ENCODE peak calls at places on chromosomes 7 and 10, in four cellular contexts. J is IMR-90, K is H1, H is trophoblast cell. G is an unnamed sample.

GRCh38 chr7:4747013-4747412 is 28.4 kb upstream of the AP5Z1 start:
- DNase-seq in J (no peak), K (no peak), H (no peak), G (no peak)

GRCh38 chr7:3861371-3861770 is 560.3 kb downstream of the SDK1 start:
- DNase-seq in J (peak), K (no peak), H (no peak), G (no peak)

GRCh38 chr7:129635300-129636029 is 23.9 kb downstream of the NRF1 start:
- DNase-seq in J (peak), K (peak), H (peak), G (peak)

GRCh38 chr7:107230334-107230733 is 61.5 kb downstream of the HBP1 start:
- DNase-seq in J (peak), K (no peak), H (no peak), G (no peak)

GRCh38 chr7:134351424-134351823 is 34.7 kb upstream of the SLC35B4 start:
- DNase-seq in J (no peak), K (no peak), H (no peak), G (no peak)

GRCh38 chr7:105277341-105277740 is 111.4 kb downstream of the SRPK2 start:
- DNase-seq in J (peak), K (no peak), H (no peak), G (no peak)

GRCh38 chr7:135213831-135214230 is 2.5 kb upstream of the WDR91 start:
- DNase-seq in J (no peak), K (no peak), H (peak), G (no peak)

GRCh38 chr10:124005091-124005490 is 88.3 kb downstream of the CHST15 start:
- DNase-seq in J (no peak), K (peak), H (no peak), G (no peak)

GRCh38 chr7:1404881-1405548 is 54.3 kb downstream of the MICALL2 start:
- DNase-seq in J (no peak), K (no peak), H (no peak), G (no peak)

GRCh38 chr10:124632064-124632531 is 112.1 kb downstream of the FAM53B start:
- DNase-seq in J (no peak), K (no peak), H (peak), G (no peak)

GRCh38 chr10:43206391-43207235 is 60.3 kb downstream of the RASGEF1A start:
- DNase-seq in J (no peak), K (no peak), H (no peak), G (no peak)

GRCh38 chr10:97532935-97533671 is 34.4 kb downstream of the UBTD1 start:
- DNase-seq in J (peak), K (peak), H (peak), G (no peak)

GRCh38 chr10:129958686-129959543 is 5.2 kb downstream of the EBF3 start:
- DNase-seq in J (no peak), K (peak), H (no peak), G (peak)

GRCh38 chr10:99527526-99528255 is 5.1 kb upstream of the NKX2-3 start:
- DNase-seq in J (no peak), K (peak), H (no peak), G (no peak)

GRCh38 chr10:32139223-32140073 is 83.2 kb upstream of the KIF5B start:
- DNase-seq in J (peak), K (peak), H (peak), G (peak)

GRCh38 chr10:46551701-46552525 is 4.5 kb downstream of the GPRIN2 start:
- DNase-seq in J (no peak), K (peak), H (no peak), G (no peak)

GRCh38 chr7:19665399-19666008 is 43.3 kb downstream of the POLR1F start:
- DNase-seq in J (peak), K (no peak), H (peak), G (no peak)

GRCh38 chr10:49323896-49324270 is 24.9 kb downstream of the C10orf71 start:
- DNase-seq in J (no peak), K (no peak), H (no peak), G (no peak)

GRCh38 chr10:115092555-115093285 is 445 bp upstream of the ATRNL1 start:
- DNase-seq in J (peak), K (peak), H (peak), G (peak)

GRCh38 chr10:96626795-96627194 is 40.0 kb upstream of the TM9SF3 start:
- DNase-seq in J (no peak), K (no peak), H (peak), G (no peak)

GRCh38 chr10:81251457-81252115 is 623.4 kb upstream of the NRG3 start:
- DNase-seq in J (no peak), K (no peak), H (peak), G (no peak)

GRCh38 chr7:39317107-39317506 is 249.1 kb upstream of the YAE1 start:
- DNase-seq in J (no peak), K (no peak), H (no peak), G (no peak)

GRCh38 chr10:102656791-102657371 is 12.6 kb downstream of the TRIM8 start:
- DNase-seq in J (no peak), K (no peak), H (no peak), G (no peak)

GRCh38 chr7:158252081-158252836 is 335.4 kb downstream of the PTPRN2 start:
- DNase-seq in J (no peak), K (peak), H (no peak), G (no peak)

GRCh38 chr7:130426541-130426940 is 14.3 kb downstream of the CEP41 start:
- DNase-seq in J (no peak), K (no peak), H (no peak), G (no peak)

GRCh38 chr7:31059551-31059950 is 7.4 kb downstream of the ADCYAP1R1 start:
- DNase-seq in J (no peak), K (peak), H (no peak), G (no peak)

GRCh38 chr10:51029172-51029641 is 45.1 kb upstream of the PRKG1 start:
- DNase-seq in J (peak), K (no peak), H (no peak), G (no peak)

GRCh38 chr10:130244031-130244927 is 108.1 kb downstream of the GLRX3 start:
- DNase-seq in J (no peak), K (no peak), H (no peak), G (no peak)

GRCh38 chr7:31748084-31748483 is 61.1 kb downstream of the PPP1R17 start:
- DNase-seq in J (no peak), K (no peak), H (no peak), G (no peak)

GRCh38 chr7:153529100-153529499 is 523.1 kb upstream of the DPP6 start:
- DNase-seq in J (no peak), K (no peak), H (no peak), G (no peak)

GRCh38 chr10:24208661-24209420 is at the start of gene KIAA1217:
- DNase-seq in J (peak), K (peak), H (peak), G (peak)

GRCh38 chr10:50379652-50380051 is 128.3 kb upstream of the ASAH2 start:
- DNase-seq in J (no peak), K (no peak), H (no peak), G (no peak)

GRCh38 chr10:86944471-86944870 is 12.9 kb downstream of the MMRN2 start:
- DNase-seq in J (peak), K (no peak), H (peak), G (no peak)

GRCh38 chr7:129240119-129240815 is 15.4 kb downstream of the AHCYL2 start:
- DNase-seq in J (no peak), K (no peak), H (peak), G (no peak)

GRCh38 chr7:121126801-121127534 is 138.5 kb downstream of the CPED1 start:
- DNase-seq in J (peak), K (no peak), H (no peak), G (no peak)

GRCh38 chr10:93746844-93747284 is 10.9 kb upstream of the LGI1 start:
- DNase-seq in J (peak), K (peak), H (peak), G (no peak)

GRCh38 chr10:36172054-36172531 is 530.0 kb upstream of the FZD8 start:
- DNase-seq in J (peak), K (no peak), H (no peak), G (no peak)

GRCh38 chr10:1240341-1240775 is 184.2 kb downstream of the WDR37 start:
- DNase-seq in J (no peak), K (peak), H (no peak), G (no peak)
- H2AFZ ChIP-seq in J (no peak), K (no peak), H (no peak), G (peak)

GRCh38 chr7:73705551-73705920 is 13.9 kb downstream of the STX1A start:
- DNase-seq in J (no peak), K (no peak), H (no peak), G (no peak)

GRCh38 chr7:73703649-73703984 is 15.9 kb downstream of the STX1A start:
- DNase-seq in J (no peak), K (no peak), H (no peak), G (no peak)

GRCh38 chr7:73703225-73703624 is 16.2 kb downstream of the STX1A start:
- DNase-seq in J (no peak), K (no peak), H (no peak), G (no peak)

GRCh38 chr7:73704640-73705550 is 14.6 kb downstream of the STX1A start:
- DNase-seq in J (peak), K (no peak), H (no peak), G (no peak)

GRCh38 chr7:73703985-73704639 is 15.4 kb downstream of the STX1A start:
- DNase-seq in J (peak), K (peak), H (peak), G (peak)
- H3K4me3 ChIP-seq in J (no peak), K (peak), H (no peak), G (no peak)

GRCh38 chr10:75080554-75080953 is 30.9 kb upstream of the SAMD8 start:
- DNase-seq in J (no peak), K (no peak), H (peak), G (no peak)
- H3K18ac ChIP-seq in J (no peak), K (no peak), H (no peak), G (no peak)

DNA sequence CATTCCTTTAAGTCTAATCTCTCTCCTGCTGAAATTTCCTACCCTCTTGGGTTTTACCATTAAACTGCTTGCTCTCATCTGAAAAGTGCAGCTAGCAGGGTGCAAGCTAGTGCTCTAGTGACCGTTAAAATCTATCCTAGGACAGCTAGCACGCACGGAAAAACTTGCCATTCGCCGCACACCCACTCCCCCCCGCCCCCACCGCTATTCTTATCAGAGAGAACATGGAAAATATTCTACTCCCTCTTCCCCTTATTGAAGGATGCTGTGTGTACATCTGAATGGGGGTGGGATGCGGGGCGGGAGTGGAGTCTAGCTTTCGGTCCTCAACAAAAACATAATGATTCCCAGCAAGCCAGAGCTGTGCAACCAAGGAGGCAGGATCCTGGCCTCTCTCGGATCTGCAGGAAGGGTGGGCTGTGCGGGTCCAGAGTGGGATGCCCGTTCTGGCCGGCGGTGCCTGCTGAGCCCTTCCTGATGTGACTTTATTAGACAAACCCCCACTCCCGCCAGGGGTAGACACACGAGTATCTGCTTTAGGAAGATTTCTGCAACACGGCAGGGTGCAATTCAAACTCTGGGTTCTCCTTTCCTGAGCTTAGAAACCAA is 1.1 kb upstream of the ADRA2A start:
- DNase-seq in J (no peak), K (no peak), H (no peak), G (no peak)
- H2AFZ ChIP-seq in J (peak), K (peak), H (no peak), G (peak)

GRCh38 chr7:101936612-101937231 is 119.3 kb downstream of the CUX1 start:
- DNase-seq in J (peak), K (peak), H (no peak), G (no peak)
- H3K4me3 ChIP-seq in J (no peak), K (peak), H (no peak), G (no peak)

GRCh38 chr10:69901623-69902505 is 100.2 kb downstream of the COL13A1 start:
- DNase-seq in J (peak), K (peak), H (peak), G (peak)
- H3K18ac ChIP-seq in J (no peak), K (no peak), H (no peak), G (peak)

GRCh38 chr7:132705146-132705545 is 128.9 kb upstream of the PLXNA4 start:
- DNase-seq in J (no peak), K (no peak), H (no peak), G (no peak)
- H2AFZ ChIP-seq in J (no peak), K (no peak), H (no peak), G (no peak)

DNA sequence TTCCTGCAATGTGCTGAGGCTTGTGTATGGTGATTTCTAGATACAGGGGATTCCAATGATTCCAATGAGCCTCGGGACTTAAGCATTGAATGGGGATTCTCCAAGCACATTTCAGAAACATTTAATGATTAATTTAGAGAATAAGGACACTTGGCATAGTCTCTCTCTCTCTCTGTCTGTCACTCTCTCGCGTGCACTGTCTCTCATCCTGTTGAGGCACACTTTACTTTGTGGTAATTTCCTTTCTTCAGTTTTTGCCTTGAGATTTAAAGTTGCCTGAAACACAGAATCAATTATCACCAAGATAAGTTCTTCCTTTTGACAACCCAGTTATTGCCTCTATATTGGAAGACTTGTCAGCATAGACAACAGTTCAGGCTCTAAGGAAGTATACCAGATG is 131.6 kb downstream of the ARID5B start:
- DNase-seq in J (no peak), K (no peak), H (no peak), G (no peak)
- H3K4me3 ChIP-seq in J (no peak), K (no peak), H (no peak), G (no peak)

GRCh38 chr7:16655394-16655793 is 9.4 kb downstream of the BZW2 start:
- DNase-seq in J (no peak), K (no peak), H (no peak), G (no peak)

GRCh38 chr7:16661924-16662323 is 15.9 kb downstream of the BZW2 start:
- DNase-seq in J (no peak), K (no peak), H (peak), G (no peak)

GRCh38 chr7:16660702-16661464 is 14.9 kb downstream of the BZW2 start:
- DNase-seq in J (peak), K (no peak), H (peak), G (no peak)

GRCh38 chr7:16652888-16653287 is 6.9 kb downstream of the BZW2 start:
- DNase-seq in J (no peak), K (no peak), H (no peak), G (no peak)

DNA sequence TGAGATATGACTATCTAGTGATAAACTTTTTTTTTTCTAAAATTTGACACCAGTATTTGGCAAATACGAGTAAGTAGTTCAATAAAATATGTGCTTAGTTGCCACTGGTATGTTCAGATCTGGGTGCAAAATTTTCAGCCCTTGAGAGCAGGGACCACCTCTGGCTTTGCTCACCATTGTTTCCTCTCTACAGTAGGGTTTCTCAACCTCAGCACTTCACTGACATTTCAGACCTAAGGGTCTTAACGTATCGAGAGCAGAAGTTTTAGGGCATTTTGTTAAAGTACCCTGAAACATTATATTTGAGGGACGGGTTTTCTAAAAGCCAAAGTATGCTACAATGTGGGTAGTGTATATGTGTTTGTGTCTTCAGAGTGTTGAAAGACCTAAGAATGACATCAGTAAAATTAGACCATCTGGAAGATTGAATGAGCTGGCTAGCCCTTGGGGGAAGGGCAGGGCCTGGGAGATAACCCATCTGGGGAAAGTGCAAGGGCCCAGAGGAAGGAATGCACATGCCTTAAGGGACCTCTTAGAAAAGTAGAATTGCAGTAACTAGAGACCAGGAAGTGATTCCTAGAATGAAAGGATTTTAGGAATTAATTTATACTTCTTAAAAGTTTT is 11.8 kb downstream of the BZW2 start:
- DNase-seq in J (peak), K (no peak), H (peak), G (no peak)
- H3K18ac ChIP-seq in J (peak), K (peak), H (peak), G (no peak)

GRCh38 chr7:77837966-77838365 is 39.4 kb downstream of the PHTF2 start:
- DNase-seq in J (no peak), K (no peak), H (peak), G (no peak)
- H2AFZ ChIP-seq in J (no peak), K (no peak), H (no peak), G (no peak)

G was measured in neuronal stem cell.